ENCODE peak calls at places on chromosome 16, in eight cellular contexts. D is AG09309, S is thyroid gland, R is right atrium auricular region, M is fibroblast of lung, G is lung, J is AG04449, Z is Calu3. B is an unnamed sample.

GRCh38 chr16:85524630-85525463 is 88.3 kb upstream of the GSE1 start:
- DNase-seq in D (no peak), S (peak; percentile 39), R (peak; percentile 78), M (peak; percentile 62), G (peak; percentile 76), J (no peak), Z (peak; percentile 65), B (no peak)

GRCh38 chr16:82156761-82157654 is 13.0 kb downstream of the MPHOSPH6 start:
- DNase-seq in D (peak; percentile 16), S (no peak), R (no peak), M (peak; percentile 67), G (no peak), J (no peak), Z (no peak), B (no peak)

GRCh38 chr16:70696368-70696767 is 10.5 kb upstream of the MTSS2 start:
- DNase-seq in D (no peak), S (no peak), R (no peak), M (no peak), G (no peak), J (no peak), Z (no peak), B (no peak)

GRCh38 chr16:88351521-88352101 is 31.1 kb upstream of the ZNF469 start:
- DNase-seq in D (no peak), S (no peak), R (no peak), M (no peak), G (no peak), J (no peak), Z (no peak), B (no peak)

GRCh38 chr16:24024971-24025370 is 189.2 kb downstream of the PRKCB start:
- DNase-seq in D (no peak), S (no peak), R (no peak), M (no peak), G (no peak), J (no peak), Z (no peak), B (no peak)

GRCh38 chr16:85204242-85205010 is 92.2 kb upstream of the CIBAR2 start:
- DNase-seq in D (peak; percentile 54), S (no peak), R (no peak), M (peak; percentile 89), G (no peak), J (no peak), Z (no peak), B (peak; percentile 59)

GRCh38 chr16:81697886-81698635 is 81.0 kb upstream of the PLCG2 start:
- DNase-seq in D (no peak), S (no peak), R (peak; percentile 65), M (peak; percentile 55), G (no peak), J (no peak), Z (no peak), B (no peak)

GRCh38 chr16:24696699-24697098 is 32.8 kb upstream of the TNRC6A start:
- DNase-seq in D (no peak), S (no peak), R (no peak), M (no peak), G (no peak), J (no peak), Z (no peak), B (no peak)

GRCh38 chr16:65280988-65281530 is 159.2 kb upstream of the CDH11 start:
- DNase-seq in D (no peak), S (no peak), R (no peak), M (no peak), G (no peak), J (no peak), Z (no peak), B (no peak)

GRCh38 chr16:1054660-1055556 is 17.6 kb upstream of the SSTR5 start:
- DNase-seq in D (no peak), S (peak; percentile 65), R (no peak), M (peak; percentile 42), G (no peak), J (no peak), Z (peak; percentile 85), B (no peak)
- TF ChIP-seq CTCF in D (peak; percentile 87), S (peak; percentile 61), R (peak; percentile 67), M (peak; percentile 67), G (peak; percentile 15), J (peak; percentile 89), Z (peak; percentile 97), B (peak; percentile 84)

GRCh38 chr16:11792404-11793260 is 4.4 kb downstream of the ZC3H7A start:
- DNase-seq in D (no peak), S (peak; percentile 68), R (no peak), M (no peak), G (peak; percentile 59), J (no peak), Z (no peak), B (no peak)

GRCh38 chr16:11794447-11794846 is 2.6 kb downstream of the ZC3H7A start:
- DNase-seq in D (no peak), S (no peak), R (no peak), M (no peak), G (no peak), J (no peak), Z (no peak), B (no peak)

GRCh38 chr16:11794991-11795886 is 1.8 kb downstream of the ZC3H7A start:
- DNase-seq in D (no peak), S (no peak), R (no peak), M (peak; percentile 54), G (no peak), J (no peak), Z (no peak), B (no peak)

GRCh38 chr16:11795887-11796226 is 1.2 kb downstream of the ZC3H7A start:
- DNase-seq in D (no peak), S (no peak), R (no peak), M (no peak), G (no peak), J (no peak), Z (no peak), B (no peak)

DNA sequence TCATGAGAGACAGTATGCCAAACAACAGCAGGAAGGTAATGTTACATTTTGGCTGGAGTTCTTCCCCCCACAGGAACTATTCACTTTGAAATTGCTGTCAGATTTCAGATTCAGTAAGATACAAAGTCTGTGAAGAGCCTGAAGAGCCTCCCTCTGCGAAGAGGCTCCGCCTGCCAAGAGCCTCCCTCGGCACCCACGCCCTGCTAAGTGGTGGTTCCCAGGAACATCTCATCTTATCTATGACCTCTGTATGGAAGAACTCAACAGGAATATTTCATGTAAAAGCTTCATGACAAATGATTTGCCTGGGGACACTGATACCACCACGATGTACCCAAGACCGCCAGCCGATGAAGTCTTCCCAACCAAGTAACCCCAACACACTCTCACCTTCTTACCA is 3.2 kb downstream of the ZC3H7A start:
- DNase-seq in D (no peak), S (no peak), R (no peak), M (no peak), G (no peak), J (no peak), Z (no peak), B (no peak)
- TF ChIP-seq CTCF in D (no peak), S (no peak), R (no peak), M (no peak), G (no peak), J (no peak), Z (no peak), B (no peak)

GRCh38 chr16:1542533-1542932 is 9.1 kb downstream of the TMEM204 start:
- DNase-seq in D (no peak), S (no peak), R (no peak), M (no peak), G (no peak), J (no peak), Z (no peak), B (no peak)

GRCh38 chr16:1545044-1545736 is 11.7 kb downstream of the TMEM204 start:
- DNase-seq in D (no peak), S (no peak), R (peak; percentile 77), M (no peak), G (no peak), J (no peak), Z (no peak), B (no peak)

GRCh38 chr16:1542166-1542500 is 8.7 kb downstream of the TMEM204 start:
- DNase-seq in D (no peak), S (no peak), R (no peak), M (no peak), G (no peak), J (no peak), Z (no peak), B (no peak)

GRCh38 chr16:1541293-1542165 is 8.1 kb downstream of the TMEM204 start:
- DNase-seq in D (no peak), S (no peak), R (no peak), M (no peak), G (no peak), J (no peak), Z (no peak), B (no peak)

GRCh38 chr16:1543085-1543896 is 9.8 kb downstream of the TMEM204 start:
- DNase-seq in D (peak; percentile 53), S (peak; percentile 43), R (peak; percentile 79), M (peak; percentile 37), G (peak; percentile 61), J (no peak), Z (peak; percentile 45), B (peak; percentile 71)
- TF ChIP-seq CTCF in D (peak; percentile 21), S (no peak), R (no peak), M (no peak), G (no peak), J (no peak), Z (no peak), B (peak; percentile 29)

GRCh38 chr16:20001856-20002707 is 71.6 kb downstream of the GPR139 start:
- DNase-seq in D (no peak), S (no peak), R (no peak), M (no peak), G (no peak), J (no peak), Z (no peak), B (no peak)
- TF ChIP-seq CTCF in D (no peak), S (no peak), R (no peak), M (no peak), G (no peak), J (no peak), Z (no peak), B (no peak)

DNA sequence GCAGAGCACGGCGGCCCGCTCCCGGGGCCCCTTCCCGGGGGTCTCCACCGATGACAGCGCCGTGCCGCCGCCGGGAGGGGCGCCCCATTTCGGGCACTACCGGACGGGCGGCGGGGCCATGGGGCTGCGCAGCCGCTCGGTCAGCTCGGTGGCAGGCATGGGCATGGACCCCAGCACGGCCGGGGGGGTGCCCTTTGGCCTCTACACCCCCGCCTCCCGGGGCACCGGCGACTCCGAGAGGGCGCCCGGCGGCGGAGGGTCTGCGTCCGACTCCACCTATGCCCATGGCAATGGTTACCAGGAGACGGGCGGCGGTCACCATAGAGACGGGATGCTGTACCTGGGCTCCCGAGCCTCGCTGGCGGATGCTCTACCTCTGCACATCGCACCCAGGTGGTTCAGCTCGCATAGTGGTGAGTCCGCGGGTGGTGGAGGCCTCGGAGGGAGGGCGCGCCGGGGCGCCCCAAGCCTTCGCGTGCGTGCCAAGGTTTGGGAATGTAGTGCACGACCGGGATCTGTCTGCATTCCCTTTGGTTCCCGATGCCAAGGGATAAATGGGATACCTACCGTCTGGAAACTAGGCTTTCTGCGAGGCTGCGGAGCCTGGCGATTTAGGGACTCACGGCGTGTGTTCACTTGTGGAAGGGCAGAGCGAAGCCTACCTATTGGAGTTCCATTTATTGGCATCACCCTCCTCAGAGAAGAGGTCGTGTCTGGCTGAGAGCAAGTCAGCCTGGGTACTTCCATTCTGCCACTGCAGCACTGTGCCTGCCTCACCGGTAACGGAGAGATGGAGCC is 1.1 kb downstream of the ZNRF1 start:
- DNase-seq in D (no peak), S (peak; percentile 69), R (peak; percentile 62), M (no peak), G (peak; percentile 49), J (no peak), Z (peak; percentile 70), B (no peak)
- TF ChIP-seq CTCF in D (no peak), S (no peak), R (no peak), M (no peak), G (no peak), J (no peak), Z (no peak), B (no peak)